ENCODE peak calls at places on chromosomes 3 and 15, in five cellular contexts. V, G, D, N and I are unnamed samples.

GRCh38 chr3:183966361-183966791 is 51.3 kb downstream of the ABCC5 start:
- DNase-seq in V (no peak), N (no peak), D (no peak), G (no peak), I (no peak)

GRCh38 chr3:173823911-173824460 is 426.4 kb downstream of the NLGN1 start:
- DNase-seq in V (peak), N (peak), G (no peak), D (no peak), I (no peak)

GRCh38 chr15:74345051-74345450 is 22.4 kb downstream of the CYP11A1 start:
- DNase-seq in V (peak), N (no peak), D (no peak), G (no peak), I (no peak)

GRCh38 chr3:23071758-23072157 is 131.4 kb upstream of the UBE2E2 start:
- DNase-seq in D (no peak), V (no peak), N (no peak), G (peak), I (no peak)

GRCh38 chr15:52112203-52112750 is 298 bp downstream of the BCL2L10 start:
- DNase-seq in N (no peak), G (no peak), V (no peak), D (peak), I (peak)

GRCh38 chr15:43912991-43913927 is 86.5 kb downstream of the WDR76 start:
- DNase-seq in N (peak), V (peak), G (peak), D (no peak), I (no peak)

GRCh38 chr15:65182538-65182937 is 2.6 kb downstream of the CLPX start:
- DNase-seq in G (no peak), N (no peak), D (no peak), V (no peak), I (no peak)

GRCh38 chr3:126910231-126910630 is 72.7 kb upstream of the PLXNA1 start:
- DNase-seq in G (no peak), V (no peak), D (no peak), N (no peak), I (no peak)

GRCh38 chr3:73073091-73073707 is 11.7 kb downstream of the EBLN2 start:
- DNase-seq in N (no peak), D (no peak), G (no peak), V (no peak), I (no peak)

GRCh38 chr3:138875754-138876664 is 41.3 kb upstream of the PIK3CB start:
- DNase-seq in G (no peak), V (peak), D (no peak), N (no peak), I (no peak)

GRCh38 chr3:191774485-191774884 is 313.5 kb downstream of the PYDC2 start:
- DNase-seq in N (peak), D (no peak), V (peak), G (no peak), I (no peak)

GRCh38 chr15:32113224-32113623 is 82.9 kb downstream of the CHRNA7 start:
- DNase-seq in G (no peak), D (no peak), N (no peak), V (no peak), I (no peak)

GRCh38 chr3:66133050-66133757 is 87.6 kb upstream of the SLC25A26 start:
- DNase-seq in N (peak), G (no peak), V (peak), D (no peak), I (no peak)

GRCh38 chr15:42100021-42100800 is 5.8 kb upstream of the PLA2G4D start:
- DNase-seq in G (no peak), N (no peak), V (no peak), D (no peak), I (no peak)

GRCh38 chr3:126734324-126734723 is 30.3 kb downstream of the CHCHD6 start:
- DNase-seq in N (no peak), G (no peak), D (no peak), V (no peak), I (no peak)

GRCh38 chr3:124685481-124685880 is 44.8 kb upstream of the UMPS start:
- DNase-seq in V (no peak), D (no peak), G (no peak), N (peak), I (no peak)

GRCh38 chr3:48595526-48596121 is 495 bp upstream of the COL7A1 start:
- DNase-seq in N (peak), D (no peak), G (peak), V (peak), I (peak)

GRCh38 chr3:114902691-114903101 is 244.4 kb downstream of the ZBTB20 start:
- DNase-seq in D (no peak), V (no peak), N (peak), G (no peak), I (no peak)

DNA sequence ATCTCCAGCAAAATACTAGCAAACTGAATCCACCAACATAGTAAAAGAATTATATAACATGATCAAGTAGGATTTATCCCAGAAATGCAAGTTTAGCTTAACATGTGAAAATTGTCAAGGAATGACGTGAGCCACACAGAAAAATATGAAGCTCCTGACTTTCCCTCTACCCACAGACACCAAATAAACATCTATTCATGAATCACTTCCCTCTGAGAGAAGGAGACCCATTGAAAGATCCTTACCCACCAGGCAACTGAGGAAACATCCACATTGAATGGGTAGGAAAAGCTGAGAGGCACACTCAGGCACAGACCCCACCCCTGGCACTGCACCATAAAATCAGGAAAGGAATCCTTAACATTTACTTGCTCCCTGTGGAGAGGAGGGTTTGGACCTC is 102.2 kb upstream of the MANF start:
- DNase-seq in G (no peak), D (no peak), V (no peak), N (peak), I (no peak)
- TF ChIP-seq CTCF in G (no peak), D (no peak), V (no peak), N (no peak), I (no peak)

DNA sequence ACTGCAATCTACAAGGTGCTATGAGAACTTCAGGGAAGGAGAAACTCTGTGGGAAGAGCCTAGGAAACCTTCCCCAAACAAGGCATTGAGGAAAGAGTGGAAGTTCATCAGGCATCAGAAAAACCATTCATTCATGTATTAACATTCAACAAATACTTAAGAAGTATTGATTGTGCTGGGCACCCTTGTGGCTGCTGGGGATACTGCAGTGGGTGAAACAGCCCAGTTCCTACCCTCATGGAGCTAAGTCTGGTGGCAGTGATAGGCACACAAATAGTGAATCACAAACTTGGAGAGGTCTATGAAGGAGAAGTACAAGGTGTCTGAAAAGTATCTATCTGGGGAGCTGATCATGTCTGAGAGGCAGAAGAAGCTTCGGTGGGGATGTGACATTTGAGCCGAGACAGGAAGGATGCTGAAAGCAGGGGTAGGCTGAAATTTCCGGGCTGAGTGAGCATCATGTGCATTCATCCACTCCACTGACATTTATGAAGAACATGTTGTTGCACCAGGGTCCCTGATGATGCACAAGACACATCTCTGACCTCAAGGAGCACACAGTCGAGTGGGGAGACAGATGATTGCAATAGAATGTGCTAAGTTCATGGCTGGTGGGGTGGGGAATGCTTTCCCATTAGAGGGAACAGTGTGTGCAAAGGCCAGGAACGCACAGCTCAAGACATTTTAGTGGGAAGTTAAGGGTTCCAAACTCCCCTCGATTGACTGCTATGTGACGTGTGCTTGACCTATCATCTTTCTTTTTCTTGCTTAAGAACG is 309.0 kb upstream of the ICE2 start:
- DNase-seq in G (no peak), D (peak), N (no peak), V (no peak), I (no peak)
- TF ChIP-seq CTCF in G (no peak), D (peak), N (peak), V (peak), I (peak)

GRCh38 chr15:66684136-66684681 is 17.8 kb upstream of the SMAD6 start:
- DNase-seq in V (no peak), G (no peak), D (no peak), N (no peak), I (no peak)

GRCh38 chr15:66682865-66683264 is 19.2 kb upstream of the SMAD6 start:
- DNase-seq in N (peak), V (no peak), D (no peak), G (no peak), I (no peak)

GRCh38 chr15:66681395-66681794 is 20.6 kb upstream of the SMAD6 start:
- DNase-seq in G (no peak), N (no peak), V (no peak), D (no peak), I (no peak)

GRCh38 chr15:66682246-66682645 is 19.8 kb upstream of the SMAD6 start:
- DNase-seq in G (no peak), D (no peak), N (no peak), V (no peak), I (no peak)

GRCh38 chr15:66685638-66686150 is 16.3 kb upstream of the SMAD6 start:
- DNase-seq in D (no peak), N (no peak), G (no peak), V (no peak), I (no peak)
- TF ChIP-seq CTCF in D (no peak), N (peak), G (no peak), V (peak), I (peak)

DNA sequence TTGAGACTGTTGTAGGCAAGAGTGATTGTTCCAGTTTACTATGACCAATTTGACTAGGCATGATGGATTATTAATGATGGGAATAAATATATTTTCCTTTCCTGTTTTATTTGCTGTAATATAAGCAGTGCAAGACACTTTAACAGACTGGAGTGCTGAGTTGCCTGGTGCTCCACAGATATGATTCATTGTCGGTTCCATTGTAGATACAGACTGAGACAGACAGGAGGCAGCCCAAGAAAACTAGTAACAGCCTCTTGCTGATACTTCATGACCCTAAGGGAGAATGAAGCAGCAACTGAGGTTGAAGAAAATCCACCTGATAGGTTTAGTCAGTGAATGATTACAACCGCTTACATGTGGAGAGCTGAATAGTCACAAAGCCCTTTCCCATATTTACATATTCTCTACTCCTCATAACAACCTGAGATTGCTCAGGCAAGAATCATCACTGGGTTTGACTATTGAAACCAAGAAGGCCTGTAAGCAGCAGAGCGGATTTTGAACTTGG is 235.1 kb upstream of the TPRG1 start:
- DNase-seq in G (no peak), D (no peak), V (no peak), N (no peak), I (no peak)
- TF ChIP-seq CTCF in G (no peak), D (no peak), V (no peak), N (no peak), I (no peak)

GRCh38 chr3:47002490-47003410 is 23.3 kb downstream of the NBEAL2 start:
- DNase-seq in N (no peak), G (no peak), D (no peak), V (no peak), I (no peak)
- TF ChIP-seq CTCF in N (no peak), G (no peak), D (no peak), V (peak), I (no peak)

GRCh38 chr3:151214459-151214858 is 11.4 kb upstream of the GPR171 start:
- DNase-seq in G (no peak), V (no peak), N (no peak), D (no peak), I (no peak)
- TF ChIP-seq CTCF in G (no peak), V (no peak), N (no peak), D (no peak), I (no peak)

GRCh38 chr3:59257506-59257905 is 207.7 kb upstream of the CFAP20DC start:
- DNase-seq in D (no peak), N (no peak), G (no peak), V (no peak), I (no peak)

GRCh38 chr3:59262076-59262498 is 212.3 kb upstream of the CFAP20DC start:
- DNase-seq in V (no peak), N (no peak), G (no peak), D (no peak), I (no peak)

GRCh38 chr3:59261009-59261408 is 211.2 kb upstream of the CFAP20DC start:
- DNase-seq in G (no peak), D (no peak), N (no peak), V (no peak), I (no peak)

GRCh38 chr3:59256233-59256632 is 206.4 kb upstream of the CFAP20DC start:
- DNase-seq in G (no peak), V (no peak), N (peak), D (no peak), I (no peak)

GRCh38 chr3:59258591-59258990 is 208.8 kb upstream of the CFAP20DC start:
- DNase-seq in N (no peak), D (no peak), V (no peak), G (no peak), I (no peak)
- TF ChIP-seq CTCF in N (no peak), D (no peak), V (no peak), G (no peak), I (no peak)